ENCODE peak calls at places on chromosome 7, in nine cellular contexts. G is NAMALWA, T is epithelial cell of esophagus, F is T-helper 17 cell, M is DMS153, B is glomerular endothelial cell, Y is WTC11, I is HEK293T, L is NCI-H1417 treated with DMSO at 0.1 percent for 48 hours. V is an unnamed sample.

GRCh38 chr7:92797284-92797683 is 39.1 kb downstream of the CDK6 start:
- DNase-seq in G (no peak), T (no peak), F (no peak), M (no peak), B (no peak), Y (no peak), I (no peak), L (no peak), V (no peak)

GRCh38 chr7:50739744-50740455 is 42.8 kb downstream of the GRB10 start:
- DNase-seq in G (peak; percentile 34), T (peak; percentile 15), F (no peak), M (peak; percentile 90), B (no peak), Y (no peak), I (no peak), L (no peak), V (peak; percentile 65)

GRCh38 chr7:127940365-127941160 is 90.7 kb downstream of the LRRC4 start:
- DNase-seq in G (no peak), T (no peak), F (no peak), M (no peak), B (no peak), Y (no peak), I (no peak), L (no peak), V (no peak)

GRCh38 chr7:148882668-148883232 is 1.3 kb downstream of the EZH2 start:
- DNase-seq in G (no peak), T (peak; percentile 33), F (no peak), M (no peak), B (no peak), Y (no peak), I (no peak), L (no peak), V (no peak)

GRCh38 chr7:2437136-2437535 is 33.7 kb downstream of the CHST12 start:
- DNase-seq in G (no peak), T (peak; percentile 53), F (no peak), M (no peak), B (no peak), Y (no peak), I (peak; percentile 4), L (no peak), V (no peak)

GRCh38 chr7:363626-364025 is 73.7 kb downstream of the FOXL3 start:
- DNase-seq in G (no peak), T (no peak), F (no peak), M (no peak), B (no peak), Y (no peak), I (no peak), L (no peak), V (no peak)

GRCh38 chr7:128215739-128216138 is 25.3 kb upstream of the LEP start:
- DNase-seq in G (no peak), T (no peak), F (no peak), M (no peak), B (no peak), Y (no peak), I (no peak), L (no peak), V (no peak)

GRCh38 chr7:95469850-95470249 is 15.9 kb upstream of the ASB4 start:
- DNase-seq in G (no peak), T (no peak), F (no peak), M (peak; percentile 92), B (no peak), Y (no peak), I (no peak), L (peak; percentile 96), V (no peak)

GRCh38 chr7:135199439-135199838 is 11.9 kb downstream of the WDR91 start:
- DNase-seq in G (no peak), T (no peak), F (no peak), M (no peak), B (no peak), Y (no peak), I (no peak), L (no peak), V (no peak)

GRCh38 chr7:26533163-26533562 is 241.5 kb downstream of the SNX10 start:
- DNase-seq in G (no peak), T (no peak), F (no peak), M (no peak), B (no peak), Y (no peak), I (no peak), L (no peak), V (no peak)

GRCh38 chr7:144526912-144527610 is 123.6 kb upstream of the NOBOX start:
- DNase-seq in G (no peak), T (no peak), F (no peak), M (no peak), B (no peak), Y (no peak), I (peak; percentile 19), L (no peak), V (no peak)

GRCh38 chr7:135257790-135258189 is 24.2 kb downstream of the STRA8 start:
- DNase-seq in G (no peak), T (no peak), F (no peak), M (no peak), B (no peak), Y (no peak), I (no peak), L (no peak), V (no peak)

GRCh38 chr7:107560898-107561516 is 2.7 kb downstream of the COG5 start:
- DNase-seq in G (no peak), T (peak; percentile 85), F (no peak), M (no peak), B (no peak), Y (no peak), I (no peak), L (no peak), V (no peak)

GRCh38 chr7:139249179-139249822 is 18.3 kb downstream of the UBN2 start:
- DNase-seq in G (no peak), T (peak; percentile 27), F (no peak), M (no peak), B (no peak), Y (no peak), I (no peak), L (no peak), V (no peak)

V was measured in T-helper 1 cell.